ENCODE peak calls at places on chromosome 22, in five cellular contexts. One of them, this sample, is unnamed.

GRCh38 chr22:26550498-26551033 is 38.3 kb upstream of the TFIP11 start:
- DNase-seq in CD8-positive, alpha-beta memory T cell: no peak
- DNase-seq in HS-5: peak
- DNase-seq in HT1080: peak
- DNase-seq in GF-D8: no peak
- DNase-seq in this sample: peak

GRCh38 chr22:50298937-50299656 is 8.3 kb downstream of the PLXNB2 start:
- DNase-seq in CD8-positive, alpha-beta memory T cell: no peak
- DNase-seq in HS-5: no peak
- DNase-seq in HT1080: no peak
- DNase-seq in GF-D8: no peak
- DNase-seq in this sample: no peak

GRCh38 chr22:23248583-23248982 is 68.3 kb downstream of the BCR start:
- DNase-seq in CD8-positive, alpha-beta memory T cell: no peak
- DNase-seq in HS-5: no peak
- DNase-seq in HT1080: peak
- DNase-seq in GF-D8: no peak
- DNase-seq in this sample: no peak

GRCh38 chr22:36756746-36757607 is 18.9 kb downstream of the IFT27 start:
- DNase-seq in CD8-positive, alpha-beta memory T cell: no peak
- DNase-seq in HS-5: no peak
- DNase-seq in HT1080: no peak
- DNase-seq in GF-D8: no peak
- DNase-seq in this sample: no peak

GRCh38 chr22:27991586-27992293 is 72.7 kb upstream of the PITPNB start:
- DNase-seq in CD8-positive, alpha-beta memory T cell: no peak
- DNase-seq in HS-5: no peak
- DNase-seq in HT1080: no peak
- DNase-seq in GF-D8: no peak
- DNase-seq in this sample: no peak

GRCh38 chr22:23684561-23685031 is 6.2 kb upstream of the RGL4 start:
- DNase-seq in CD8-positive, alpha-beta memory T cell: no peak
- DNase-seq in HS-5: no peak
- DNase-seq in HT1080: no peak
- DNase-seq in GF-D8: no peak
- DNase-seq in this sample: peak

GRCh38 chr22:50531546-50532352 is 1.9 kb upstream of the TYMP start:
- DNase-seq in CD8-positive, alpha-beta memory T cell: peak
- DNase-seq in HS-5: no peak
- DNase-seq in HT1080: no peak
- DNase-seq in GF-D8: no peak
- DNase-seq in this sample: peak

GRCh38 chr22:22921575-22921974 is 34.0 kb downstream of the IGLL5 start:
- DNase-seq in CD8-positive, alpha-beta memory T cell: no peak
- DNase-seq in HS-5: no peak
- DNase-seq in HT1080: no peak
- DNase-seq in GF-D8: no peak
- DNase-seq in this sample: no peak

GRCh38 chr22:35697142-35697541 is 20.5 kb upstream of the APOL5 start:
- DNase-seq in CD8-positive, alpha-beta memory T cell: no peak
- DNase-seq in HS-5: no peak
- DNase-seq in HT1080: no peak
- DNase-seq in GF-D8: no peak
- DNase-seq in this sample: no peak

GRCh38 chr22:39110631-39111561 is 13.9 kb downstream of the APOBEC3H start:
- DNase-seq in CD8-positive, alpha-beta memory T cell: no peak
- DNase-seq in HS-5: no peak
- DNase-seq in HT1080: no peak
- DNase-seq in GF-D8: peak
- DNase-seq in this sample: no peak

GRCh38 chr22:20986365-20986764 is 4.3 kb downstream of the LZTR1 start:
- DNase-seq in CD8-positive, alpha-beta memory T cell: no peak
- DNase-seq in HS-5: no peak
- DNase-seq in HT1080: no peak
- DNase-seq in GF-D8: no peak
- DNase-seq in this sample: no peak

This sample was measured in NCI-H226.